ENCODE peak calls at places on chromosome 2, in four cellular contexts. One of them, this sample, is unnamed.
A peak's percentile ranks its signal among the peaks of the same experiment; 100 is the strongest.

GRCh38 chr2:236240228-236240990 is 23.8 kb downstream of the ASB18 start:
- DNase-seq in PC-9: peak; percentile 93
- DNase-seq in neural progenitor cell: peak; percentile 21
- DNase-seq in SW 1271: no peak
- DNase-seq in this sample: peak; percentile 70

GRCh38 chr2:168749264-168749663 is 53.2 kb upstream of the NOSTRIN start:
- DNase-seq in PC-9: no peak
- DNase-seq in neural progenitor cell: no peak
- DNase-seq in SW 1271: no peak
- DNase-seq in this sample: no peak

GRCh38 chr2:160246356-160246755 is 46.3 kb upstream of the ITGB6 start:
- DNase-seq in PC-9: no peak
- DNase-seq in neural progenitor cell: no peak
- DNase-seq in SW 1271: no peak
- DNase-seq in this sample: no peak

GRCh38 chr2:241678784-241679540 is 7.7 kb downstream of the DTYMK start:
- DNase-seq in PC-9: peak; percentile 31
- DNase-seq in neural progenitor cell: no peak
- DNase-seq in SW 1271: no peak
- DNase-seq in this sample: no peak

GRCh38 chr2:200864206-200864976 is at the start of gene CLK1:
- DNase-seq in PC-9: peak; percentile 79
- DNase-seq in neural progenitor cell: peak; percentile 92
- DNase-seq in SW 1271: peak; percentile 77
- DNase-seq in this sample: peak; percentile 98

GRCh38 chr2:241859436-241860183 is 916 bp upstream of the PDCD1 start:
- DNase-seq in PC-9: no peak
- DNase-seq in neural progenitor cell: no peak
- DNase-seq in SW 1271: no peak
- DNase-seq in this sample: peak; percentile 81

GRCh38 chr2:28974252-28974651 is 6.8 kb upstream of the TOGARAM2 start:
- DNase-seq in PC-9: no peak
- DNase-seq in neural progenitor cell: no peak
- DNase-seq in SW 1271: no peak
- DNase-seq in this sample: no peak

GRCh38 chr2:113273031-113273551 is 5.6 kb downstream of the PAX8 start:
- DNase-seq in PC-9: no peak
- DNase-seq in neural progenitor cell: peak; percentile 82
- DNase-seq in SW 1271: no peak
- DNase-seq in this sample: no peak

GRCh38 chr2:11248-11941 is 34.9 kb downstream of the FAM110C start:
- DNase-seq in PC-9: peak; percentile 54
- DNase-seq in neural progenitor cell: peak; percentile 97
- DNase-seq in SW 1271: no peak
- DNase-seq in this sample: no peak

GRCh38 chr2:9430316-9431293 is 7.2 kb downstream of the CPSF3 start:
- DNase-seq in PC-9: no peak
- DNase-seq in neural progenitor cell: no peak
- DNase-seq in SW 1271: no peak
- DNase-seq in this sample: no peak

GRCh38 chr2:122388208-122388607 is 632.8 kb downstream of the TSN start:
- DNase-seq in PC-9: no peak
- DNase-seq in neural progenitor cell: no peak
- DNase-seq in SW 1271: no peak
- DNase-seq in this sample: no peak

GRCh38 chr2:210620456-210620855 is 64.1 kb downstream of the CPS1 start:
- DNase-seq in PC-9: no peak
- DNase-seq in neural progenitor cell: peak; percentile 27
- DNase-seq in SW 1271: no peak
- DNase-seq in this sample: no peak

GRCh38 chr2:1739322-1739957 is 4.9 kb downstream of the PXDN start:
- DNase-seq in PC-9: peak; percentile 20
- DNase-seq in neural progenitor cell: no peak
- DNase-seq in SW 1271: no peak
- DNase-seq in this sample: no peak

GRCh38 chr2:211281430-211282073 is 725.2 kb downstream of the CPS1 start:
- DNase-seq in PC-9: no peak
- DNase-seq in neural progenitor cell: peak; percentile 61
- DNase-seq in SW 1271: no peak
- DNase-seq in this sample: no peak

GRCh38 chr2:45681675-45682074 is 30.2 kb downstream of the PRKCE start:
- DNase-seq in PC-9: peak; percentile 95
- DNase-seq in neural progenitor cell: no peak
- DNase-seq in SW 1271: peak; percentile 47
- DNase-seq in this sample: no peak

GRCh38 chr2:4662161-4662779 is 958.9 kb downstream of the DCDC2C start:
- DNase-seq in PC-9: no peak
- DNase-seq in neural progenitor cell: no peak
- DNase-seq in SW 1271: no peak
- DNase-seq in this sample: no peak

GRCh38 chr2:72159611-72160010 is 11.9 kb upstream of the CYP26B1 start:
- DNase-seq in PC-9: no peak
- DNase-seq in neural progenitor cell: no peak
- DNase-seq in SW 1271: no peak
- DNase-seq in this sample: no peak

GRCh38 chr2:85501244-85501643 is 37.7 kb upstream of the MAT2A start:
- DNase-seq in PC-9: no peak
- DNase-seq in neural progenitor cell: no peak
- DNase-seq in SW 1271: no peak
- DNase-seq in this sample: no peak

GRCh38 chr2:171523339-171523931 is 1.2 kb downstream of the CYBRD1 start:
- DNase-seq in PC-9: peak; percentile 79
- DNase-seq in neural progenitor cell: peak; percentile 82
- DNase-seq in SW 1271: no peak
- DNase-seq in this sample: peak; percentile 87

GRCh38 chr2:240640939-240641338 is 15.7 kb downstream of the GPR35 start:
- DNase-seq in PC-9: no peak
- DNase-seq in neural progenitor cell: peak; percentile 82
- DNase-seq in SW 1271: no peak
- DNase-seq in this sample: peak; percentile 18

GRCh38 chr2:173652731-173653426 is 298.2 kb downstream of the CDCA7 start:
- DNase-seq in PC-9: peak; percentile 97
- DNase-seq in neural progenitor cell: peak; percentile 27
- DNase-seq in SW 1271: peak; percentile 20
- DNase-seq in this sample: no peak

GRCh38 chr2:216546646-216547403 is 48.2 kb downstream of the RPL37A start:
- DNase-seq in PC-9: no peak
- DNase-seq in neural progenitor cell: no peak
- DNase-seq in SW 1271: no peak
- DNase-seq in this sample: peak; percentile 27

GRCh38 chr2:175463639-175464310 is 282.3 kb upstream of the ATP5MC3 start:
- DNase-seq in PC-9: no peak
- DNase-seq in neural progenitor cell: no peak
- DNase-seq in SW 1271: no peak
- DNase-seq in this sample: no peak

GRCh38 chr2:233210843-233211600 is 40.5 kb upstream of the ATG16L1 start:
- DNase-seq in PC-9: peak; percentile 92
- DNase-seq in neural progenitor cell: no peak
- DNase-seq in SW 1271: no peak
- DNase-seq in this sample: peak; percentile 79

GRCh38 chr2:105573910-105574655 is 170.6 kb upstream of the NCK2 start:
- DNase-seq in PC-9: no peak
- DNase-seq in neural progenitor cell: no peak
- DNase-seq in SW 1271: no peak
- DNase-seq in this sample: no peak

GRCh38 chr2:55590810-55591440 is 26.5 kb downstream of the PPP4R3B start:
- DNase-seq in PC-9: peak; percentile 48
- DNase-seq in neural progenitor cell: no peak
- DNase-seq in SW 1271: peak; percentile 56
- DNase-seq in this sample: no peak

GRCh38 chr2:47094519-47095155 is 60.5 kb downstream of the STPG4 start:
- DNase-seq in PC-9: no peak
- DNase-seq in neural progenitor cell: no peak
- DNase-seq in SW 1271: no peak
- DNase-seq in this sample: no peak

This sample was measured in heart left ventricle.